ENCODE peak calls at places on chromosomes 12 and 14, in four cellular contexts. V is H9, E is H1, F is IMR-90. K is an unnamed sample.

GRCh38 chr12:27785882-27786570 is 6.0 kb upstream of the MANSC4 start:
- DNase-seq in F (peak; percentile 93), V (no peak), E (no peak), K (peak; percentile 19)

GRCh38 chr12:85733441-85733840 is 102.8 kb downstream of the RASSF9 start:
- DNase-seq in V (no peak), E (no peak), F (peak; percentile 10), K (no peak)

GRCh38 chr14:103516426-103517171 is 6.0 kb downstream of the CKB start:
- DNase-seq in V (no peak), E (no peak), F (no peak), K (no peak)

GRCh38 chr12:22100952-22101748 is 55.1 kb downstream of the CMAS start:
- DNase-seq in E (no peak), F (peak; percentile 73), V (peak; percentile 79), K (peak; percentile 81)

GRCh38 chr12:29634057-29634456 is 136.6 kb upstream of the OVCH1 start:
- DNase-seq in V (no peak), F (peak; percentile 55), E (no peak), K (peak; percentile 57)

GRCh38 chr14:98786456-98786855 is 485.5 kb downstream of the BCL11B start:
- DNase-seq in E (no peak), F (no peak), V (no peak), K (no peak)

GRCh38 chr12:30110970-30111586 is 327.3 kb upstream of the TMTC1 start:
- DNase-seq in F (peak; percentile 27), V (no peak), E (no peak), K (no peak)

GRCh38 chr12:130977046-130977758 is 23.5 kb downstream of the ADGRD1 start:
- DNase-seq in V (peak; percentile 33), F (no peak), E (no peak), K (peak; percentile 27)

GRCh38 chr12:45966486-45966885 is 23.9 kb downstream of the SCAF11 start:
- DNase-seq in F (peak; percentile 78), E (no peak), V (no peak), K (peak; percentile 44)

GRCh38 chr14:59463773-59464650 is 1.2 kb downstream of the GPR135 start:
- DNase-seq in F (no peak), E (no peak), V (peak; percentile 59), K (peak; percentile 39)

DNA sequence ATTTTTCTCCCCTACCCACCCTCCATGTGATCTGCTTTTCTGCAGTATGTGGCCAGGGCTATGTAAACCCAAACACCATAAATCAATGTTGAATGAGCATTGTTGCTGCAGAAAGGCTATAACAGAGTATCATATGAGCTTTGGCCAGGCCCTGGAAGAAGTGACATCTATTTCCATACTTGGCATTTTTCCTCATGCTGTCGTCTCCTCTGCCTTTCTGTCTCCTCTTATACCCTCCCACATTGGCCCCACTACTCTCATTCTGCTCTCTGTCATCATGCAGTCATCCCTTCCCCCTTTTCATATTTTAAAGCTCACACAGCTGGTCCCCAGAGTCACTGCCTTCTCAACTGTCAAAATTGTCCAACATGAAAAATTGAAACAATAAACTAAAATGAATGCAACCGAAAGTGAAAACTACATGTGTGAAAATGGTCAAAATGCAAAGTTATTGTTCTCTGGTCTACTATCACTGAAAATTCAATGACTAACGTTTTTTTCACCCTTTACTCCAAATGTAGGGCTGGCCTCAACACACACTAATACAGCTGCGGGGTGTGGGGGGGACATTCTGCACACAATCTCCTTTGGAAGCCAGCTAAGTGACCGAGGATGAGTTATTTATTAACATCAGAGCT is 290.7 kb upstream of the TMPO start:
- DNase-seq in V (no peak), F (no peak), E (no peak), K (no peak)
- H4K5ac ChIP-seq in V (no peak overlapping the region), F (no peak overlapping the region), E (no peak overlapping the region), K (no peak overlapping the region)

GRCh38 chr12:57479376-57480115 is at the start of gene ARHGAP9:
- DNase-seq in V (no peak), F (peak; percentile 44), E (no peak), K (no peak)
- H4K5ac ChIP-seq in V (no peak within 1 kb of the TSS), F (no peak within 1 kb of the TSS), E (no peak within 1 kb of the TSS), K (no peak within 1 kb of the TSS)

GRCh38 chr12:92581579-92581978 is 121.2 kb upstream of the PLEKHG7 start:
- DNase-seq in E (no peak), V (no peak), F (no peak), K (no peak)

GRCh38 chr12:92582466-92582865 is 120.3 kb upstream of the PLEKHG7 start:
- DNase-seq in F (no peak), V (no peak), E (no peak), K (no peak)

GRCh38 chr12:92583910-92584309 is 118.9 kb upstream of the PLEKHG7 start:
- DNase-seq in E (no peak), V (no peak), F (no peak), K (no peak)

GRCh38 chr12:92582888-92583287 is 119.9 kb upstream of the PLEKHG7 start:
- DNase-seq in F (no peak), E (no peak), V (no peak), K (peak; percentile 37)

DNA sequence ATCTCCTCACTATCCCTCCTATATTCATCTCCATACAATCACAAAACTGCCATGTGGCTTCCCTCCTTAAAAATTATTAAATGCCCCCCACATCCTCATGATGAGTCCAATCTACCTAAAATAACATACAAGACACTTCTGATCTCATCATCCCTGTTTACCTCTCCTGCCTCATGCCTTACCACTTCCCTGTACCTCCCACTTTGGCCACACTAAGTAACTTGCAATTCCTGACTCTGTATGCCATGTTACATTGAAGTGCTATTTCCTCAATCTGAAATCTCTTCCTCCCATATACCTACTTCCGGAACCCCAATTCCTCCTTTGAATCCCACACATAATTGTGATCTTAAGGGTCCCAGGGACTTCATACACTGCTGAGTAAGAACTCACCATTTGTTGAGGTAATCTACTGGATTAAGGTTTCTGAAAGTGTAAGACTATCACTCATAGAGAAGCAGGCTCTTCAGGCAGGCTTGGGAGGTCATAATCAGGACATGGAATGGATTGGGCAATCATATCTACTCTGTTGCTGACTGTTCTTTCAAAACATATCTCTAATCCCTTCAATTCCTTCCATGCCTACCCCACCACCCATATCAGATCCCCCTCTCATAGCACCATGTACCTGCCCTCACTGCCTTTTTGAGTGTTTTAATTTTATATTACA is 117.5 kb upstream of the PLEKHG7 start:
- DNase-seq in F (no peak), E (no peak), V (no peak), K (no peak)
- H4K5ac ChIP-seq in F (no peak overlapping the region), E (no peak overlapping the region), V (no peak overlapping the region), K (no peak overlapping the region)

GRCh38 chr12:13576935-13577334 is 380.4 kb downstream of the EMP1 start:
- DNase-seq in V (no peak), F (no peak), E (no peak), K (no peak)

GRCh38 chr12:13571035-13571434 is 374.5 kb downstream of the EMP1 start:
- DNase-seq in E (no peak), F (no peak), V (no peak), K (no peak)

GRCh38 chr12:13570005-13570694 is 373.6 kb downstream of the EMP1 start:
- DNase-seq in F (no peak), E (no peak), V (no peak), K (no peak)

DNA sequence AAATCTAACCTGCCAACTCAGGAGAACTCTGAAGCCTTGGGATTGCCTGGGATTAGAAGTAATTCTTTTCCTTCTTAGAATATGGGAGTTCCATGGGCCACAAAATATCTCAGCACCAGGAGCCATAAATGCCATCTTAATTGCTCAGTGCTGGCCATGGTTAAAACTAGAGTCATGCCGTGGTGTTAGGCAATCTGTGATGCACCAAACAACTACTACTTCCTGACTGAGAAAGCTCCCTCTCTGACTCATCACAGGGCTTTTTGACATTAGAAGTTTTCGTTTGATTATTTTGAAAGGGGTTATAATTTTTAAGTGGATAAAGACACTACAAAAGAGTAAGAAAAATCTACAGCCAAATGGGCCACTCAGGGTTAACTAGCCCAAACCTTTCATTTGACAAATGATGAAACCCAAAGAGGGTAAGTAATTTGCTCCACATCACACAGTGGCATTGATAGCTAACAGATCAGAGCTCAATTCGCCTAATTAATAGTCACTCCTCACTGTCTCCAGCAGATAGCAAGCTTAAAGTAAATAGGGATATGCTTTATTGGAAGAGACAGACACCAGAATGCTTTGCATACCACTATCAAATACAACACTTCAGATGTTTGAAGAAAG is 377.3 kb downstream of the EMP1 start:
- DNase-seq in F (peak; percentile 58), E (no peak), V (no peak), K (peak; percentile 54)
- H4K5ac ChIP-seq in F (no peak overlapping the region), E (no peak overlapping the region), V (no peak overlapping the region), K (no peak overlapping the region)

GRCh38 chr14:92302481-92302880 is 20.5 kb upstream of the SLC24A4 start:
- DNase-seq in V (no peak), E (no peak), F (no peak), K (no peak)
- H4K5ac ChIP-seq in V (no peak overlapping the region), E (no peak overlapping the region), F (no peak overlapping the region), K (no peak overlapping the region)

GRCh38 chr12:505221-505620 is 45.5 kb downstream of the B4GALNT3 start:
- DNase-seq in F (no peak), E (no peak), V (peak; percentile 14), K (no peak)

GRCh38 chr12:508795-509194 is 49.1 kb downstream of the B4GALNT3 start:
- DNase-seq in V (no peak), F (no peak), E (no peak), K (no peak)

GRCh38 chr12:508145-508544 is 48.4 kb downstream of the B4GALNT3 start:
- DNase-seq in V (no peak), E (no peak), F (no peak), K (no peak)

GRCh38 chr12:509494-509893 is 49.8 kb downstream of the B4GALNT3 start:
- DNase-seq in F (peak; percentile 29), E (no peak), V (no peak), K (peak; percentile 79)

DNA sequence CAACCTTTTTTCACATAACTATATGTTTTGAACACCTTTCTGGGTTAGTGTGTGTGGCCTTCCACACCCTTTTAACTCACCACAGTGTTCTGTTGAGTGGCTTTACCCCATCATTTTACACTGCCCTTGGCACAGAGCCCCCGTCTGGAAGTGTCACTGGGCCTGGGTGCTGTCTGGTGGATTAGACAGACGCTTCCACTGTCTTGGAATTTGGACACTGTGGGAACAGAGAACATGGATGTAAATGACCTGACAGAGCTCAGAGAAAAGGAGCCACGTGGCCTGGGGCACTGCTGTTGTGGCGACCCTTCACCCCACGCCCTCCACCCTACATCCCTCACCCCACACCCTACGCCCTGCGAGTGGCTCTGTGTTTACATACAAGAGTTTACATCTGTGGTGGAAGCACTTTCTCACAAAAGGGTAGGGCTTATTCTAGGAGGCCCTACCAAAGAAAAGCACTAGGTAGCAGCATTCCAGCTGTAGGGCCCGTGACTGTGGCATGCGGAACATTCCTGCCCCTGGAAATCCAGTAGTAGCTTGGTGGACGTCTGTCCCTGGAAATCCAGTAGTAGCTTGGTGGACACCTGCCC is 47.6 kb downstream of the B4GALNT3 start:
- DNase-seq in V (no peak), E (no peak), F (no peak), K (peak; percentile 32)
- H4K5ac ChIP-seq in V (no peak overlapping the region), E (no peak overlapping the region), F (no peak overlapping the region), K (no peak overlapping the region)

DNA sequence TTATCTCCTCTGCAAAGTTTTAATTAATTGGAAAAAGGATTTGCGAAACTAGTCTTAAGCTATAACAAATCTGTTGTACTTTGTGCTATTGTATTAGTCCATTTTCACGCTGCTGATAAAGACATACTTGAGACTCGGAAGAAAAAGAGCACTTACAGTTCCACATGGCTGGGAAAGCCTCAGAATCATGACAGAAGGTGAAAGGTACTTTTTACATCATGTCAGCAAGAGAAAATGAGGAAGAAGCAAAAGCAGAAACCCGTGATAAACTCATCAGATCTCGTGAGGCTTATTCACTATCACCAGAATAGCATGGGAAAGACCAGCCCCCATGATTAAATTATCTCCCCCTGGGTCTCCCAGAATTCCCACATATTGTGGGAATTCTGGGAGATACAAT is 118.1 kb upstream of the PRKD1 start:
- DNase-seq in E (no peak), F (no peak), V (no peak), K (no peak)
- H4K5ac ChIP-seq in E (no peak overlapping the region), F (no peak overlapping the region), V (no peak overlapping the region), K (no peak overlapping the region)